ENCODE peak calls at places on chromosomes 3 and 15, in ten cellular contexts. N, R, U, O, Y, E, G, K, Q and D are unnamed samples.

GRCh38 chr15:71437404-71437803 is 322.1 kb downstream of the THSD4 start:
- DNase-seq in R (no peak), G (no peak), E (no peak), Q (no peak), U (no peak), O (peak; percentile 1), Y (no peak), K (no peak), N (no peak), D (no peak)

GRCh38 chr3:41131224-41131623 is 68.1 kb upstream of the CTNNB1 start:
- DNase-seq in G (no peak), E (no peak), Y (no peak), R (no peak), Q (no peak), K (peak; percentile 99), O (peak; percentile 95), N (no peak), U (no peak), D (no peak)

GRCh38 chr3:33437556-33438283 is 2.5 kb downstream of the UBP1 start:
- DNase-seq in N (peak; percentile 64), U (no peak), K (peak; percentile 52), O (peak; percentile 57), Q (no peak), E (no peak), R (no peak), G (no peak), Y (peak; percentile 83), D (peak; percentile 43)

GRCh38 chr15:94042163-94042954 is 189.0 kb upstream of the MCTP2 start:
- DNase-seq in Y (peak; percentile 40), U (no peak), N (no peak), R (no peak), G (no peak), E (no peak), Q (peak; percentile 90), O (peak; percentile 6), K (no peak), D (no peak)

GRCh38 chr3:24339266-24339825 is 155.3 kb downstream of the THRB start:
- DNase-seq in E (no peak), Q (no peak), K (no peak), U (no peak), N (no peak), O (no peak), G (no peak), Y (no peak), R (no peak), D (no peak)

GRCh38 chr15:89462198-89462912 is 34.0 kb downstream of the RHCG start:
- DNase-seq in K (no peak), Q (peak; percentile 19), N (no peak), E (peak; percentile 29), Y (peak; percentile 30), O (no peak), G (no peak), R (no peak), U (no peak), D (no peak)

GRCh38 chr3:55066406-55067128 is 138.7 kb upstream of the LRTM1 start:
- DNase-seq in O (no peak), E (no peak), K (no peak), G (no peak), U (no peak), R (no peak), N (no peak), Y (peak; percentile 21), Q (no peak), D (no peak)

GRCh38 chr15:77012868-77013267 is 17.9 kb downstream of the PSTPIP1 start:
- DNase-seq in E (no peak), G (peak; percentile 35), U (no peak), O (no peak), N (no peak), Q (no peak), R (peak; percentile 39), K (no peak), Y (no peak), D (no peak)

GRCh38 chr15:100873029-100873677 is 6.5 kb upstream of the ALDH1A3 start:
- DNase-seq in K (peak; percentile 85), G (no peak), Y (peak; percentile 93), N (peak; percentile 96), R (no peak), E (no peak), Q (peak; percentile 60), O (peak; percentile 96), U (no peak), D (peak; percentile 91)

GRCh38 chr3:172856766-172857742 is 106.5 kb downstream of the ECT2 start:
- DNase-seq in N (no peak), O (peak; percentile 32), U (no peak), Q (peak; percentile 45), Y (peak; percentile 67), E (no peak), G (peak; percentile 70), K (no peak), R (no peak), D (no peak)

GRCh38 chr3:78721771-78722543 is 1045.8 kb downstream of the ROBO1 start:
- DNase-seq in U (no peak), O (peak; percentile 41), E (no peak), K (no peak), Q (peak; percentile 35), N (peak; percentile 52), Y (no peak), G (no peak), R (no peak), D (no peak)

GRCh38 chr3:129606522-129607390 is at the start of gene PLXND1:
- DNase-seq in Q (peak; percentile 75), Y (peak; percentile 86), O (peak; percentile 38), R (peak; percentile 87), N (peak; percentile 79), U (peak; percentile 84), K (no peak), E (peak; percentile 91), G (peak; percentile 92), D (peak; percentile 79)

GRCh38 chr3:1587426-1587825 is 494.6 kb downstream of the CNTN6 start:
- DNase-seq in G (no peak), N (no peak), K (no peak), E (no peak), Q (no peak), U (no peak), O (no peak), Y (no peak), R (no peak), D (no peak)

GRCh38 chr3:192566706-192567290 is 160.5 kb downstream of the FGF12 start:
- DNase-seq in Q (peak; percentile 37), G (peak; percentile 61), Y (peak; percentile 92), K (peak; percentile 50), U (peak; percentile 60), R (peak; percentile 62), E (peak; percentile 65), N (peak; percentile 93), O (peak; percentile 85), D (peak; percentile 84)

GRCh38 chr15:44340410-44340809 is 51.9 kb downstream of the GOLM2 start:
- DNase-seq in K (peak; percentile 86), O (peak; percentile 95), R (no peak), U (no peak), Q (peak; percentile 55), N (peak; percentile 81), G (no peak), Y (peak; percentile 72), E (no peak), D (no peak)

GRCh38 chr3:179589143-179589542 is 15.3 kb downstream of the MRPL47 start:
- DNase-seq in G (no peak), K (no peak), Y (peak; percentile 48), Q (no peak), U (no peak), E (no peak), N (peak; percentile 7), R (no peak), O (no peak), D (no peak)

GRCh38 chr3:178056868-178057267 is 479.4 kb upstream of the KCNMB2 start:
- DNase-seq in E (no peak), O (no peak), R (no peak), G (no peak), Y (peak; percentile 50), Q (no peak), K (peak; percentile 10), N (peak; percentile 69), U (no peak), D (no peak)

GRCh38 chr3:126135398-126136076 is 44.8 kb downstream of the ALDH1L1 start:
- DNase-seq in E (peak; percentile 60), O (no peak), U (peak; percentile 38), K (no peak), Q (no peak), R (peak; percentile 19), N (no peak), G (peak; percentile 63), Y (no peak), D (peak; percentile 13)

DNA sequence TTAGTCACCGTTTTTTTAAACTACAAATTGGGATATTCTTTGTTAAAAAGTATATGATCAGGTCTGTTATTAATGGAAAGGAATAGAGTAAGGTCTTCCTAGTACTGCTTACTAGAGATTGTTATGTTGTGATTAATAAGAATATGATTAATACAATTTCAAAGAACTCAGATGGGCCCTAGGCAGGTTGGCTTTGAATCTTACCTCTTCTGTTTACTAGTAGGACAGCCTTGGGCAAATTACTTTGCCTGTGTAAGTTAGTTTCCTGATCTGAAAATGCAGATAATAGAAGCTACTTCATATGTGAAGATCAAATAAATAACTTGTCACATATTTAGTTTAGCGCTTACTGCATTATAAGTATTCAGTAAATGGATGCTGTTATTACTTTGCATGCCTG is 6.9 kb downstream of the GFM1 start:
- DNase-seq in N (no peak), O (no peak), K (no peak), U (no peak), Q (no peak), R (no peak), Y (no peak), E (no peak), G (no peak), D (no peak)
- H3K36me3 ChIP-seq in N (peaks cover 89% of the 10 kb centered on the region), O (peaks cover 66% of the 10 kb centered on the region), K (peaks cover 31% of the 10 kb centered on the region), U (peaks cover 98% of the 10 kb centered on the region), Q (peaks cover 76% of the 10 kb centered on the region), R (peaks cover 96% of the 10 kb centered on the region), Y (peaks cover 64% of the 10 kb centered on the region), E (peaks cover 89% of the 10 kb centered on the region), G (peaks cover 69% of the 10 kb centered on the region), D (no peaks in the 10 kb centered on the region)

DNA sequence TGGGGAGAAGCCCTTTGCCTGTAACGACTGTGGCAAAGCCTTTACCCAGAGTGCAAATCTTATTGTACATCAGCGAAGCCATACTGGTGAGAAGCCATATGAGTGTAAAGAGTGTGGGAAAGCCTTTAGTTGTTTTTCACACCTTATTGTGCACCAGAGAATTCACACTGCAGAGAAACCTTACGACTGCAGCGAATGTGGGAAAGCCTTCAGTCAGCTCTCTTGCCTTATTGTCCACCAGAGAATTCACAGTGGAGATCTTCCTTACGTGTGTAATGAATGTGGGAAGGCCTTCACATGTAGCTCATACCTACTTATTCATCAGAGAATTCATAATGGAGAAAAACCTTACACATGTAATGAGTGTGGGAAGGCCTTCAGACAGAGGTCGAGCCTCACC is 10.9 kb downstream of the ZNF35 start:
- DNase-seq in N (no peak), G (no peak), R (no peak), E (no peak), Q (no peak), K (no peak), U (no peak), Y (no peak), O (no peak), D (no peak)
- H3K9me3 ChIP-seq in N (peaks cover 39% of the 10 kb centered on the region), G (peaks cover 38% of the 10 kb centered on the region), R (peaks cover 38% of the 10 kb centered on the region), E (peaks cover 4% of the 10 kb centered on the region), Q (peaks cover 7% of the 10 kb centered on the region), K (peaks cover 39% of the 10 kb centered on the region), U (peaks cover 57% of the 10 kb centered on the region), Y (no peaks in the 10 kb centered on the region), O (peaks cover 34% of the 10 kb centered on the region), D (peaks cover 26% of the 10 kb centered on the region)

GRCh38 chr3:15634671-15635661 is 33.4 kb downstream of the BTD start:
- DNase-seq in K (no peak), R (peak; percentile 68), E (no peak), N (no peak), G (no peak), Y (peak; percentile 88), O (no peak), Q (peak; percentile 51), U (no peak), D (no peak)
- H3K4me1 ChIP-seq in K (peaks cover 53% of the 10 kb centered on the region), R (peaks cover 74% of the 10 kb centered on the region), E (peaks cover 44% of the 10 kb centered on the region), N (peaks cover 53% of the 10 kb centered on the region), G (peaks cover 38% of the 10 kb centered on the region), Y (no peaks in the 10 kb centered on the region), O (peaks cover 83% of the 10 kb centered on the region), Q (peaks cover 82% of the 10 kb centered on the region), U (peaks cover 32% of the 10 kb centered on the region), D (peaks cover 2% of the 10 kb centered on the region)

GRCh38 chr15:70091649-70092461 is 5.9 kb downstream of the TLE3 start:
- DNase-seq in O (peak; percentile 70), G (peak; percentile 12), K (peak; percentile 88), Q (no peak), Y (peak; percentile 28), N (no peak), U (no peak), E (peak; percentile 31), R (no peak), D (no peak)
- H3K36me3 ChIP-seq in O (peaks cover 51% of the 10 kb centered on the region), G (no peaks in the 10 kb centered on the region), K (no peaks in the 10 kb centered on the region), Q (peaks cover 85% of the 10 kb centered on the region), Y (no peaks in the 10 kb centered on the region), N (peaks cover 22% of the 10 kb centered on the region), U (peaks cover 42% of the 10 kb centered on the region), E (peaks cover 20% of the 10 kb centered on the region), R (peaks cover 27% of the 10 kb centered on the region), D (no peaks in the 10 kb centered on the region)